ENCODE peak calls at places on chromosomes 2 and 18, in five cellular contexts. H, L, B, Q and F are unnamed samples.

GRCh38 chr2:39780825-39781600 is 2.0 kb upstream of the THUMPD2 start:
- DNase-seq in H (peak; percentile 21), L (no peak), B (no peak), Q (no peak), F (no peak)

GRCh38 chr2:72915907-72916742 is 1.2 kb upstream of the EMX1 start:
- DNase-seq in H (peak; percentile 39), L (no peak), B (peak; percentile 60), Q (no peak), F (peak; percentile 78)

GRCh38 chr2:31107588-31108300 is 30.5 kb downstream of the GALNT14 start:
- DNase-seq in H (no peak), L (peak; percentile 10), B (no peak), Q (peak; percentile 2), F (peak; percentile 50)

GRCh38 chr2:63699549-63699839 is 110.7 kb downstream of the MDH1 start:
- DNase-seq in H (no peak), L (peak; percentile 19), B (no peak), Q (no peak), F (peak; percentile 16)

GRCh38 chr2:83686863-83687262 is 772.2 kb downstream of the SUCLG1 start:
- DNase-seq in H (no peak), L (peak; percentile 11), B (no peak), Q (peak; percentile 52), F (peak; percentile 64)

GRCh38 chr2:21194828-21195227 is 71.1 kb downstream of the TDRD15 start:
- DNase-seq in H (no peak), L (no peak), B (no peak), Q (no peak), F (no peak)

GRCh38 chr2:156253765-156254164 is 78.8 kb downstream of the NR4A2 start:
- DNase-seq in H (no peak), L (no peak), B (no peak), Q (no peak), F (no peak)

GRCh38 chr2:51027968-51028367 is 4.0 kb downstream of the NRXN1 start:
- DNase-seq in H (no peak), L (no peak), B (no peak), Q (no peak), F (no peak)

GRCh38 chr18:34772887-34773286 is 62.8 kb downstream of the DTNA start:
- DNase-seq in H (no peak), L (peak; percentile 21), B (no peak), Q (no peak), F (no peak)

DNA sequence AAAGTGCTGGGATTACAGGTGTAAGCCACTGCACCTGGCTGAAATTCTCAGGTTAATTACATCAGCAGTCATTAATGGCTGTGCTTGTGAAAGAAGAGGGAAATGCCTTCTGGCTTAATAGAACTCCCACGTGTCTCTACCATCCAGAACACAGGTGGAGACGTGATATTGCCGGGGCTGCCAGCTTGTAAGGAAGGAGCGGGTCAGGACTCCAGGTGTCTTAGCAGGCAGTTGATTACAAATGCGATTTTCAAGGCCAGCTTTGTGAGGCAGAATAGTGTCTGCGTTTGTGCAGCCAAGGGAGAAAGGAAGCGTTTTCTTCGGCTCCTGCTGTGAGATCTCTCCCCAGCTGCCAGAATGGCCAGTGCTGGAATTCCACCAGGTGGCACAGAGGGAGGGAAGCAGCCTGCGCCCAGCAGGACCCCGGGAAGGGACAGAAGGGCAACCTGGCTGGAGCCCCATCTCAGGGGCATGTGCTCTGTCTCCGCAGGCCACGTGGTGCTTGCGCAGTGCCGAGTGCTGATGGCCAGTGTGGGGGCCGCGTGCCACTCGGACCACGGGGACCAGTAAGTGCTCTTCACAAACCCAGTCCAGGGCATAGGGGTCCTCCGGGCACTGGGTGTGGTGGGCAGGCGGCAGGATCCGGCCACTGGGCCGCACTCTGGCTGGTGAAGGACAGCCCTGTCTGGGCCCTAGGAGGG is 3.7 kb upstream of the ESPNL start:
- DNase-seq in H (no peak), L (no peak), B (no peak), Q (no peak), F (peak; percentile 71)
- TF ChIP-seq CTCF in H (no peak), L (no peak), B (no peak), Q (no peak), F (no peak)

GRCh38 chr18:9867454-9867732 is 18.4 kb upstream of the TXNDC2 start:
- DNase-seq in H (no peak), L (no peak), B (no peak), Q (no peak), F (no peak)

GRCh38 chr18:9868857-9869712 is 16.7 kb upstream of the TXNDC2 start:
- DNase-seq in H (no peak), L (no peak), B (no peak), Q (no peak), F (peak; percentile 26)

GRCh38 chr18:9869713-9870430 is 15.9 kb upstream of the TXNDC2 start:
- DNase-seq in H (peak; percentile 49), L (peak; percentile 95), B (no peak), Q (peak; percentile 87), F (peak; percentile 73)

GRCh38 chr18:9863282-9863681 is 22.5 kb upstream of the TXNDC2 start:
- DNase-seq in H (no peak), L (no peak), B (no peak), Q (no peak), F (no peak)

DNA sequence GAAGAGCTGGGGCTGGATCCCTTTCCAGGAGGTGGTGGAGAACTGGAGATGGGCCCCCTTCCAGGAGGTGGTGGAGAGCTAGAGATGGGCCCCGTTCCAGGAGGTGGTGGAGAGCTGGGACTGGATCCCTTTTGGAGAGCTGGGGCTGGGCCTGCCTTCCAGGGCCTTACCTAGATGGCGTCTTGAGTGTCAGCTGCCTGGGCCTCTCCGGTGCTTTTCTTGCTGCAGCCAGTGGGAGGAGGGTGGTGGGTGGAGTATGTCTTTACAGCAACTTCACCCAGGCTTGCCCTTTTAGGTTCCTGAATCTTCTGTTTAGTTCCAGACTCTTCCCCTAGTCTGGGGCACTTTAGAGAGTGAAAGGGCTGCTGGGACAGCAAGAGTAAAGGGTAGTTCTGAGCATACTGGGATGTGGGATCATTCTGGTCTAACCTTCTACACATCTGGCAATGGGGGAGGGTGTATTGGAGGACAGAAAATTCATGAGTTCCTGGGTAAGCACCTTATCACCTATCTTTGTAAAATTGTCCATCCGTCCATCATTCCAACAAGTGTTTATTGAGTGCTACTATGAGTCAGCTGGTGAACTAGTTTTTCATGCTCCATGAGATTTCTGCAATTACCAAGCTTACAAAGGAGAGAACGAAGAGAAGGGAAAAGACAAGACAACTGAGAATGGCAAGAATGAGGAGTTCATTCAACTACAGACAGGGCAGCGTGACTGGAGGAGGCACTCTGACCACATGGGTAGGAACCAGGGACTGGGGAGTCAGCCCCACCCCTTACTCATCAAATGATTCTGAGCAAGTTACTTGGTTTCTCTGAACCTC is 18.9 kb upstream of the TXNDC2 start:
- DNase-seq in H (no peak), L (no peak), B (no peak), Q (no peak), F (peak; percentile 73)
- H3K4me3 ChIP-seq in H (no peak overlapping the region), L (no peak overlapping the region), B (no peak overlapping the region), Q (no peak overlapping the region), F (no peak overlapping the region)

DNA sequence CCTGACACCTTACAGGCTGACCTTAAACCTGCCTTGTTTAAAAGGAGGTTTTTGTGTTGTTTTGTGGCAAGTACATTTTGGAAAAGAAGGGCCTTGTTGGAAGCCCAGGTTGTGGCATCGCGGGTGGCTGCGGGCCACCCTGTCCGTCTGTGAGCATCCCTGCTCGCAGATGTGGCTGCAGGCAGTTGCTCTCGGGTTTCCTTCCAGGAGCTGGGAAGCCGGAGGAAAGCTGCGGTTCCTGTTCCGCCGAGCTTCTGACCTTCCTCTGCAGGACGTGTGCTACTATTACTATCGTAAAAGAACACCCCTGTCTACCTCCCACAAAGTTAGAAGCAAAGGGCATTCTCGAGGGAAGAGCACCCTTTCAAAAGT is 759 bp downstream of the MFF start:
- DNase-seq in H (peak; percentile 40), L (peak; percentile 55), B (no peak), Q (peak; percentile 57), F (peak; percentile 52)
- TF ChIP-seq CTCF in H (no peak), L (no peak), B (no peak), Q (no peak), F (no peak)

DNA sequence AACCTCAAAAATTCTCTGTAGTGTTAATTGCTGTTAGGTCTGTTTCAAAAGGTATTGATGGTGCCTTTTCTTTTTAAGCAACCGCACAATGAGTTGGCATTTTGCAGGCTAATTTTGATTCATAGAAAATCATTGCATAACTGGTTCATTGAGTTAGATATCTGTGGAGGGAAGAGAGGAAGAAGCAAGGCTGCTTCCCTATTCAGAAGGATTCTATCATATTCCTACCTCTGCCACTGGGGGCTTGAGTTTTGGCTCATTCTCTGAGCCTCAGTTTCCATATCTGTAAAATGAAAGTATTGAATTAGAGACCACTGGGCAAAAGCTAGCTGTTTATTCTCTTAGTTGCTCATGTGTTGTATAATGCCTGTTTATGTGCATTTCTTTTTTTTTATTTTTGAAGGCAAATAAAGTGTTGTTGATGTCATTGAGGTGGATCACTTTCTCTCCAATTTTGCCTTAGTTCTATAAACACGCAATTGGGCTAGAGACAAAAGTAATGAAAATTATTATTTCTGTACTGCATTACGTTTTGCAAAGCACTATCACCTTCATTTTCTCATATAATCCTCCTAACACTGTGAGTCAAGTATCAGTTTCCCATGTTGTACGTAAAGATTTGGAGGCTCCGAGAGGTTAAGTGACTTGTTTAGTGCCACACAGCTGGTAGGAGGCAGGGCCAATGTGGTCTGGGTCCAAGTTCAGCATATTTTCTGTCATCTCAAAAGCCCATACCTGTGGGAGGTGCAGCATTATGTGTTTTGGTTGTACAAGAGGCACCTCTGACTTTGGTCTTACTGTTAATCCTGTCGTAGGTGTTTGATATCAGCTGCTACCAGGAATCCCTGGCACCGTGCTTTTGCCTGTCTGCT is 5.9 kb downstream of the TRIB2 start:
- DNase-seq in H (no peak), L (no peak), B (no peak), Q (no peak), F (peak; percentile 72)
- H3K4me3 ChIP-seq in H (peak overlapping the region; percentile 78), L (peak overlapping the region; percentile 91), B (peak overlapping the region; percentile 89), Q (peak overlapping the region; percentile 98), F (no peak overlapping the region)

DNA sequence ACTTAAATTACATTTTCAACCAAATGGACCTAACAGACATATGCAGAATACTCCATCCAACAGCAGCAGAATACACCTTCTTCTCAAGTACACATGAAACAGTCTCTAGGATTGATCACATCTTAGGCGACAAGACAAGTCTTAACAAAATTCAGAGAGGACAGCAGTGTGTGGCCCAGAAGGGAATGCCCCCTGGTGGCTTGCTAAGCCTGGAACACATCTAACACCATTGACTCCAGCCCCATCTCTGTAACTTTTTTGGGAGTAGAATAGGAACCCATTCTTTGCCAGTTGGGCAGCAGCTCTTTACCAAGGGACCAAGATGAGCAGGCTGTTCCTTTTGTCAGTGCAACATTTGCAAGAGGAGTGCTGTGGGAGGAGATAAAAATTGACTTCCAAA is 249.9 kb downstream of the PLCL1 start:
- DNase-seq in H (no peak), L (peak; percentile 38), B (no peak), Q (peak; percentile 48), F (peak; percentile 25)
- TF ChIP-seq CTCF in H (no peak), L (peak; percentile 53), B (peak; percentile 22), Q (peak; percentile 55), F (peak; percentile 46)

DNA sequence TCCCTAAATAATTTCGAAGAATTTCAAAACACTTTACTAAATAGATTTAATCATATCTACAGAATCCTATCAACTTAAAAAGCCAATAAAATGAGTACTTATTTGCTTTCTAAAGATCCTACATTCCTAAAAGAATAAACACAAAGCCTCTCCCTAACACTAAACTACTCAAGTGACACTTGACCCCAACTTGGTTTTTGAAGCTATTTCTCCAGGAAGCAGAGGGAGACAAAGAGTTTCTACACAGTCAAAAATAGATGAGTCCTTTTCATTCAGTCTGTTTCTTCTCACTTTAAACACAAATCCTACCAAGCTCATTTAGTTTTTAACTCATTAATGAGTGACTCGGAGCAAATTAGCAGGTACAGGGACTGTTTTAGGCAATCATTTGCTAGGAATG is 2.1 kb downstream of the ATL2 start:
- DNase-seq in H (no peak), L (no peak), B (no peak), Q (no peak), F (peak; percentile 27)
- H3K4me3 ChIP-seq in H (peak overlapping the region; percentile 73), L (peak overlapping the region; percentile 94), B (peak overlapping the region; percentile 74), Q (peak overlapping the region; percentile 89), F (peak overlapping the region; percentile 92)